ENCODE peak calls at places on chromosomes 6 and 20, in six cellular contexts. One of them, this sample, is unnamed.

GRCh38 chr6:113401231-113401630 is 455.9 kb upstream of the MARCKS start:
- DNase-seq in sigmoid colon: no peak
- DNase-seq in stomach: no peak
- DNase-seq in SK-N-SH: no peak
- DNase-seq in transverse colon: no peak
- DNase-seq in K562: no peak
- DNase-seq in this sample: no peak

GRCh38 chr6:9404351-9405146 is 969.2 kb upstream of the SLC35B3 start:
- DNase-seq in sigmoid colon: no peak
- DNase-seq in K562: no peak
- DNase-seq in transverse colon: no peak
- DNase-seq in stomach: no peak
- DNase-seq in SK-N-SH: no peak
- DNase-seq in this sample: no peak

GRCh38 chr6:150006961-150007464 is 18.3 kb downstream of the RAET1L start:
- DNase-seq in transverse colon: no peak
- DNase-seq in stomach: no peak
- DNase-seq in sigmoid colon: no peak
- DNase-seq in SK-N-SH: peak; percentile 61
- DNase-seq in K562: peak; percentile 67
- DNase-seq in this sample: no peak

GRCh38 chr20:38833154-38833856 is 27.8 kb downstream of the PPP1R16B start:
- DNase-seq in SK-N-SH: no peak
- DNase-seq in sigmoid colon: no peak
- DNase-seq in transverse colon: no peak
- DNase-seq in stomach: no peak
- DNase-seq in K562: no peak
- DNase-seq in this sample: no peak

GRCh38 chr6:150987371-150987828 is 121.9 kb downstream of the MTHFD1L start:
- DNase-seq in transverse colon: no peak
- DNase-seq in stomach: no peak
- DNase-seq in sigmoid colon: no peak
- DNase-seq in SK-N-SH: no peak
- DNase-seq in K562: no peak
- DNase-seq in this sample: no peak

GRCh38 chr20:62858059-62858458 is 3.6 kb downstream of the TCFL5 start:
- DNase-seq in transverse colon: no peak
- DNase-seq in K562: no peak
- DNase-seq in stomach: no peak
- DNase-seq in SK-N-SH: no peak
- DNase-seq in sigmoid colon: peak; percentile 49
- DNase-seq in this sample: no peak

GRCh38 chr6:158475344-158476302 is 84.3 kb upstream of the TMEM181 start:
- DNase-seq in stomach: peak; percentile 34
- DNase-seq in SK-N-SH: no peak
- DNase-seq in K562: peak; percentile 75
- DNase-seq in transverse colon: peak; percentile 26
- DNase-seq in sigmoid colon: no peak
- DNase-seq in this sample: no peak

GRCh38 chr6:47678739-47679138 is 19.6 kb upstream of the ADGRF4 start:
- DNase-seq in stomach: no peak
- DNase-seq in SK-N-SH: no peak
- DNase-seq in sigmoid colon: no peak
- DNase-seq in transverse colon: no peak
- DNase-seq in K562: no peak
- DNase-seq in this sample: no peak

GRCh38 chr6:134373282-134373922 is 55.5 kb upstream of the SGK1 start:
- DNase-seq in stomach: no peak
- DNase-seq in SK-N-SH: no peak
- DNase-seq in K562: peak; percentile 59
- DNase-seq in sigmoid colon: peak; percentile 78
- DNase-seq in transverse colon: peak; percentile 26
- DNase-seq in this sample: peak; percentile 85

GRCh38 chr20:38195521-38195920 is 30.5 kb upstream of the TGM2 start:
- DNase-seq in SK-N-SH: no peak
- DNase-seq in K562: no peak
- DNase-seq in transverse colon: no peak
- DNase-seq in stomach: no peak
- DNase-seq in sigmoid colon: peak; percentile 36
- DNase-seq in this sample: no peak

GRCh38 chr6:5333653-5334052 is 72.3 kb downstream of the FARS2 start:
- DNase-seq in SK-N-SH: no peak
- DNase-seq in stomach: no peak
- DNase-seq in K562: no peak
- DNase-seq in transverse colon: no peak
- DNase-seq in sigmoid colon: no peak
- DNase-seq in this sample: no peak

GRCh38 chr6:28683945-28684538 is 158.4 kb downstream of the GPX5 start:
- DNase-seq in SK-N-SH: peak; percentile 52
- DNase-seq in sigmoid colon: no peak
- DNase-seq in K562: peak; percentile 65
- DNase-seq in stomach: no peak
- DNase-seq in transverse colon: peak; percentile 8
- DNase-seq in this sample: no peak

GRCh38 chr6:75086236-75086635 is 119.6 kb downstream of the COL12A1 start:
- DNase-seq in transverse colon: no peak
- DNase-seq in SK-N-SH: no peak
- DNase-seq in K562: no peak
- DNase-seq in stomach: no peak
- DNase-seq in sigmoid colon: no peak
- DNase-seq in this sample: no peak

GRCh38 chr20:40279390-40279789 is 409.6 kb downstream of the MAFB start:
- DNase-seq in stomach: no peak
- DNase-seq in SK-N-SH: peak; percentile 61
- DNase-seq in transverse colon: peak; percentile 13
- DNase-seq in sigmoid colon: peak; percentile 78
- DNase-seq in K562: peak; percentile 7
- DNase-seq in this sample: peak; percentile 57

GRCh38 chr6:107154131-107154906 is 39.0 kb upstream of the BEND3 start:
- DNase-seq in SK-N-SH: peak; percentile 49
- DNase-seq in transverse colon: peak; percentile 26
- DNase-seq in K562: no peak
- DNase-seq in stomach: no peak
- DNase-seq in sigmoid colon: no peak
- DNase-seq in this sample: peak; percentile 37

GRCh38 chr6:44739163-44739562 is 351.7 kb downstream of the CDC5L start:
- DNase-seq in stomach: no peak
- DNase-seq in sigmoid colon: no peak
- DNase-seq in SK-N-SH: no peak
- DNase-seq in transverse colon: no peak
- DNase-seq in K562: no peak
- DNase-seq in this sample: no peak

GRCh38 chr20:9474835-9475413 is 39.5 kb upstream of the LAMP5 start:
- DNase-seq in transverse colon: no peak
- DNase-seq in sigmoid colon: no peak
- DNase-seq in SK-N-SH: no peak
- DNase-seq in stomach: no peak
- DNase-seq in K562: no peak
- DNase-seq in this sample: no peak

GRCh38 chr20:32674362-32674789 is 635 bp upstream of the C20orf203 start:
- DNase-seq in sigmoid colon: no peak
- DNase-seq in K562: peak; percentile 83
- DNase-seq in transverse colon: peak; percentile 60
- DNase-seq in stomach: peak; percentile 56
- DNase-seq in SK-N-SH: peak; percentile 72
- DNase-seq in this sample: peak; percentile 38

GRCh38 chr6:164322533-164322932 is 908.0 kb downstream of the QKI start:
- DNase-seq in sigmoid colon: no peak
- DNase-seq in transverse colon: no peak
- DNase-seq in SK-N-SH: no peak
- DNase-seq in stomach: no peak
- DNase-seq in K562: no peak
- DNase-seq in this sample: no peak

GRCh38 chr6:77893391-77893790 is 240.6 kb downstream of the MEI4 start:
- DNase-seq in SK-N-SH: no peak
- DNase-seq in sigmoid colon: no peak
- DNase-seq in stomach: no peak
- DNase-seq in transverse colon: no peak
- DNase-seq in K562: no peak
- DNase-seq in this sample: no peak

GRCh38 chr20:6231551-6231950 is 108.7 kb upstream of the FERMT1 start:
- DNase-seq in transverse colon: no peak
- DNase-seq in stomach: no peak
- DNase-seq in sigmoid colon: no peak
- DNase-seq in K562: no peak
- DNase-seq in SK-N-SH: no peak
- DNase-seq in this sample: no peak

GRCh38 chr6:34459899-34460593 is 5.8 kb upstream of the PACSIN1 start:
- DNase-seq in sigmoid colon: no peak
- DNase-seq in SK-N-SH: peak; percentile 63
- DNase-seq in transverse colon: peak; percentile 55
- DNase-seq in K562: peak; percentile 74
- DNase-seq in stomach: peak; percentile 58
- DNase-seq in this sample: no peak

GRCh38 chr20:34980543-34981213 is 25.0 kb downstream of the MYH7B start:
- DNase-seq in sigmoid colon: no peak
- DNase-seq in transverse colon: peak; percentile 59
- DNase-seq in stomach: no peak
- DNase-seq in K562: no peak
- DNase-seq in SK-N-SH: peak; percentile 61
- DNase-seq in this sample: no peak

GRCh38 chr20:14193885-14194284 is 143.5 kb downstream of the FLRT3 start:
- DNase-seq in stomach: no peak
- DNase-seq in K562: no peak
- DNase-seq in SK-N-SH: no peak
- DNase-seq in sigmoid colon: no peak
- DNase-seq in transverse colon: no peak
- DNase-seq in this sample: no peak

GRCh38 chr6:139187489-139187888 is 52.6 kb downstream of the HECA start:
- DNase-seq in K562: no peak
- DNase-seq in SK-N-SH: peak; percentile 10
- DNase-seq in stomach: no peak
- DNase-seq in transverse colon: no peak
- DNase-seq in sigmoid colon: no peak
- DNase-seq in this sample: no peak

GRCh38 chr6:69379518-69379917 is 417.3 kb downstream of the LMBRD1 start:
- DNase-seq in K562: no peak
- DNase-seq in transverse colon: no peak
- DNase-seq in sigmoid colon: no peak
- DNase-seq in SK-N-SH: no peak
- DNase-seq in stomach: no peak
- DNase-seq in this sample: no peak

GRCh38 chr20:17511401-17511800 is 19.8 kb downstream of the BFSP1 start:
- DNase-seq in K562: no peak
- DNase-seq in stomach: no peak
- DNase-seq in transverse colon: no peak
- DNase-seq in sigmoid colon: no peak
- DNase-seq in SK-N-SH: no peak
- DNase-seq in this sample: no peak

DNA sequence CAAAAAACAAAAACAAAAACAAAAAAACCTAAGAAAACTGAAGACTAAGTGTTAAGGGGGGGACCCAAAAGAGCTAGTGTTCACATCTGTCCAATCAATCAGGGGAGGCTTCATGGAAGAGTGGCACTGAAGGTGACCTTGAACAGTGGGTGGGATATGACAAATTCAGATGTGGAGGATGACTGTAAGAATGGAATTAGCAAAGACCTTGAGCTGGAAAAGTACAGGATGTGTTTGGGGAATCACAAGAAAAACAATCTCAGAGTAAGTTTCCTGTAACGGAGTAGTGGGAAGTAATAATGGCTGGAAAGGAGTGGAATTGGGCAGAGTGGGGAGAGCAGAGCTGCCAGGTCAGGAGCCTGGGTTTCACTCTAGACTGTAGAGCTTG is 2.9 kb upstream of the IER3 start:
- DNase-seq in K562: no peak
- DNase-seq in stomach: no peak
- DNase-seq in SK-N-SH: no peak
- DNase-seq in transverse colon: no peak
- DNase-seq in sigmoid colon: no peak
- DNase-seq in this sample: no peak
- TF ChIP-seq POLR2AphosphoS5 in K562: no peak
- TF ChIP-seq POLR2AphosphoS5 in stomach: no peak
- TF ChIP-seq POLR2AphosphoS5 in SK-N-SH: no peak
- TF ChIP-seq POLR2AphosphoS5 in transverse colon: no peak
- TF ChIP-seq POLR2AphosphoS5 in sigmoid colon: no peak
- TF ChIP-seq POLR2AphosphoS5 in this sample: no peak

GRCh38 chr6:100774681-100775080 is 106.4 kb downstream of the ASCC3 start:
- DNase-seq in SK-N-SH: no peak
- DNase-seq in stomach: no peak
- DNase-seq in transverse colon: no peak
- DNase-seq in K562: no peak
- DNase-seq in sigmoid colon: no peak
- DNase-seq in this sample: no peak

GRCh38 chr6:100763617-100764016 is 117.5 kb downstream of the ASCC3 start:
- DNase-seq in K562: no peak
- DNase-seq in transverse colon: no peak
- DNase-seq in SK-N-SH: no peak
- DNase-seq in stomach: no peak
- DNase-seq in sigmoid colon: no peak
- DNase-seq in this sample: no peak

GRCh38 chr6:100768816-100769351 is 112.2 kb downstream of the ASCC3 start:
- DNase-seq in stomach: no peak
- DNase-seq in K562: no peak
- DNase-seq in sigmoid colon: no peak
- DNase-seq in SK-N-SH: no peak
- DNase-seq in transverse colon: no peak
- DNase-seq in this sample: no peak
- H3K4me3 ChIP-seq in stomach: no peak overlapping the region
- H3K4me3 ChIP-seq in K562: no peak overlapping the region
- H3K4me3 ChIP-seq in sigmoid colon: no peak overlapping the region
- H3K4me3 ChIP-seq in SK-N-SH: no peak overlapping the region
- H3K4me3 ChIP-seq in transverse colon: no peak overlapping the region
- H3K4me3 ChIP-seq in this sample: no peak overlapping the region

GRCh38 chr20:47723322-47723721 is 62.0 kb downstream of the SULF2 start:
- DNase-seq in stomach: no peak
- DNase-seq in transverse colon: no peak
- DNase-seq in K562: no peak
- DNase-seq in sigmoid colon: no peak
- DNase-seq in SK-N-SH: no peak
- DNase-seq in this sample: no peak
- TF ChIP-seq EP300 in stomach: no peak
- TF ChIP-seq EP300 in transverse colon: no peak
- TF ChIP-seq EP300 in K562: no peak
- TF ChIP-seq EP300 in sigmoid colon: no peak
- TF ChIP-seq EP300 in SK-N-SH: no peak
- TF ChIP-seq EP300 in this sample: no peak

GRCh38 chr20:4073852-4074741 is 58.7 kb upstream of the RNF24 start:
- DNase-seq in K562: no peak
- DNase-seq in transverse colon: no peak
- DNase-seq in SK-N-SH: no peak
- DNase-seq in stomach: no peak
- DNase-seq in sigmoid colon: peak; percentile 12
- DNase-seq in this sample: no peak

GRCh38 chr20:4074877-4075455 is 59.6 kb upstream of the RNF24 start:
- DNase-seq in K562: peak; percentile 53
- DNase-seq in sigmoid colon: peak; percentile 26
- DNase-seq in SK-N-SH: no peak
- DNase-seq in stomach: no peak
- DNase-seq in transverse colon: no peak
- DNase-seq in this sample: no peak

GRCh38 chr20:4076033-4076432 is 60.7 kb upstream of the RNF24 start:
- DNase-seq in K562: no peak
- DNase-seq in transverse colon: no peak
- DNase-seq in stomach: no peak
- DNase-seq in SK-N-SH: no peak
- DNase-seq in sigmoid colon: no peak
- DNase-seq in this sample: no peak

GRCh38 chr20:4081396-4081795 is 66.0 kb upstream of the RNF24 start:
- DNase-seq in SK-N-SH: no peak
- DNase-seq in sigmoid colon: no peak
- DNase-seq in stomach: no peak
- DNase-seq in K562: no peak
- DNase-seq in transverse colon: no peak
- DNase-seq in this sample: no peak

GRCh38 chr20:4076671-4077070 is 61.3 kb upstream of the RNF24 start:
- DNase-seq in SK-N-SH: no peak
- DNase-seq in stomach: no peak
- DNase-seq in sigmoid colon: no peak
- DNase-seq in K562: no peak
- DNase-seq in transverse colon: no peak
- DNase-seq in this sample: no peak
- TF ChIP-seq POLR2AphosphoS5 in SK-N-SH: peak; percentile 70
- TF ChIP-seq POLR2AphosphoS5 in stomach: no peak
- TF ChIP-seq POLR2AphosphoS5 in sigmoid colon: peak; percentile 17
- TF ChIP-seq POLR2AphosphoS5 in K562: no peak
- TF ChIP-seq POLR2AphosphoS5 in transverse colon: peak; percentile 34
- TF ChIP-seq POLR2AphosphoS5 in this sample: no peak